ENCODE peak calls at places on chromosomes 2 and 18, in ten cellular contexts. B is heart right ventricle, T is AG09309, V is cardiac muscle cell, O is H7, D is NCI-H446, F is activated gamma-delta T cell treated with Interleukin-2 at 50 U/mL for 16 hours, L is AG10803, S is GM20000, P is right lobe of liver. C is an unnamed sample.

GRCh38 chr2:37181726-37182684 is 6.5 kb downstream of the SULT6B1 start:
- DNase-seq in B (no peak), T (no peak), V (no peak), O (no peak), D (no peak), F (no peak), L (peak), S (no peak), P (no peak), C (no peak)

GRCh38 chr2:37389395-37389794 is 45.0 kb downstream of the QPCT start:
- DNase-seq in B (no peak), T (no peak), V (no peak), O (no peak), D (no peak), F (no peak), L (no peak), S (no peak), P (no peak), C (no peak)

GRCh38 chr2:19355931-19356544 is 2.4 kb downstream of the OSR1 start:
- DNase-seq in B (no peak), T (no peak), V (no peak), O (peak), D (no peak), F (no peak), L (no peak), S (peak), P (no peak), C (no peak)

GRCh38 chr2:105691942-105692341 is 52.8 kb upstream of the NCK2 start:
- DNase-seq in B (no peak), T (no peak), V (no peak), O (peak), D (no peak), F (no peak), L (no peak), S (peak), P (no peak), C (no peak)

GRCh38 chr2:196233033-196233807 is 61.8 kb upstream of the STK17B start:
- DNase-seq in B (peak), T (peak), V (no peak), O (no peak), D (no peak), F (no peak), L (peak), S (no peak), P (no peak), C (no peak)

GRCh38 chr2:213122730-213123129 is 28.7 kb downstream of the IKZF2 start:
- DNase-seq in B (no peak), T (no peak), V (no peak), O (no peak), D (no peak), F (no peak), L (no peak), S (no peak), P (no peak), C (no peak)

GRCh38 chr2:109206569-109207145 is 77.7 kb downstream of the SH3RF3 start:
- DNase-seq in B (no peak), T (no peak), V (no peak), O (no peak), D (no peak), F (no peak), L (no peak), S (no peak), P (no peak), C (no peak)

GRCh38 chr2:229852565-229852964 is 69.2 kb downstream of the TRIP12 start:
- DNase-seq in B (peak), T (no peak), V (no peak), O (no peak), D (no peak), F (peak), L (peak), S (peak), P (no peak), C (no peak)

GRCh38 chr2:215843579-215843978 is 169.8 kb downstream of the MREG start:
- DNase-seq in B (no peak), T (peak), V (no peak), O (no peak), D (peak), F (no peak), L (peak), S (no peak), P (no peak), C (no peak)

GRCh38 chr2:107529146-107529545 is 297.5 kb upstream of the RGPD4 start:
- DNase-seq in B (peak), T (no peak), V (peak), O (no peak), D (peak), F (no peak), L (no peak), S (no peak), P (no peak), C (no peak)

GRCh38 chr2:136327162-136327852 is 209.4 kb upstream of the CXCR4 start:
- DNase-seq in B (no peak), T (no peak), V (no peak), O (no peak), D (no peak), F (peak), L (no peak), S (peak), P (no peak), C (peak)

GRCh38 chr2:217951091-217951490 is 51.7 kb downstream of the TNS1 start:
- DNase-seq in B (no peak), T (no peak), V (no peak), O (no peak), D (no peak), F (no peak), L (no peak), S (no peak), P (no peak), C (no peak)

GRCh38 chr18:79507546-79508480 is 112.1 kb downstream of the NFATC1 start:
- DNase-seq in B (peak), T (no peak), V (no peak), O (peak), D (no peak), F (no peak), L (peak), S (no peak), P (peak), C (peak)

GRCh38 chr18:37124511-37124910 is 295.6 kb downstream of the KIAA1328 start:
- DNase-seq in B (no peak), T (no peak), V (no peak), O (no peak), D (no peak), F (no peak), L (peak), S (no peak), P (no peak), C (no peak)

GRCh38 chr2:120177973-120178372 is 45.2 kb downstream of the TMEM185B start:
- DNase-seq in B (no peak), T (no peak), V (no peak), O (peak), D (no peak), F (no peak), L (no peak), S (no peak), P (no peak), C (no peak)

GRCh38 chr18:31120594-31120993 is 18.4 kb upstream of the DSC2 start:
- DNase-seq in B (no peak), T (no peak), V (no peak), O (no peak), D (no peak), F (no peak), L (no peak), S (no peak), P (no peak), C (no peak)

GRCh38 chr2:220104871-220105351 is 477.5 kb downstream of the SLC4A3 start:
- DNase-seq in B (peak), T (peak), V (peak), O (no peak), D (peak), F (no peak), L (peak), S (no peak), P (no peak), C (no peak)

GRCh38 chr2:183222751-183223150 is 98.5 kb downstream of the NUP35 start:
- DNase-seq in B (no peak), T (no peak), V (no peak), O (no peak), D (no peak), F (no peak), L (peak), S (no peak), P (no peak), C (no peak)

GRCh38 chr2:222756951-222757645 is 85.6 kb downstream of the MOGAT1 start:
- DNase-seq in B (no peak), T (peak), V (no peak), O (no peak), D (no peak), F (no peak), L (peak), S (no peak), P (no peak), C (no peak)

GRCh38 chr2:100919316-100919715 is 82.8 kb upstream of the RPL31 start:
- DNase-seq in B (no peak), T (no peak), V (no peak), O (peak), D (no peak), F (no peak), L (no peak), S (peak), P (no peak), C (no peak)

GRCh38 chr2:27977623-27978312 is 87.2 kb downstream of the BABAM2 start:
- DNase-seq in B (no peak), T (peak), V (no peak), O (no peak), D (no peak), F (no peak), L (peak), S (no peak), P (no peak), C (no peak)

GRCh38 chr2:171841996-171842395 is 52.0 kb downstream of the SLC25A12 start:
- DNase-seq in B (no peak), T (no peak), V (no peak), O (no peak), D (no peak), F (no peak), L (no peak), S (no peak), P (no peak), C (no peak)

GRCh38 chr2:11270891-11271290 is 73.5 kb downstream of the ROCK2 start:
- DNase-seq in B (no peak), T (no peak), V (no peak), O (no peak), D (no peak), F (no peak), L (peak), S (no peak), P (no peak), C (no peak)

GRCh38 chr2:32772623-32773221 is 144.9 kb downstream of the TTC27 start:
- DNase-seq in B (peak), T (peak), V (peak), O (peak), D (peak), F (no peak), L (peak), S (peak), P (no peak), C (no peak)

GRCh38 chr2:203891474-203891873 is 23.9 kb downstream of the CTLA4 start:
- DNase-seq in B (no peak), T (no peak), V (no peak), O (no peak), D (no peak), F (no peak), L (peak), S (no peak), P (no peak), C (peak)

C was measured in natural killer cell treated with Interleukin-12 subunit alpha and Interleukin-12 subunit beta and Interleukin-15 and Interleukin-18, amount 100 ng/mL, for 72 hours.